ENCODE peak calls at places on chromosomes 16 and 17, in four cellular contexts. One of them, this sample, is unnamed.

GRCh38 chr17:74748279-74748528 is 224 bp upstream of the NHERF1 start:
- DNase-seq in BJ: no peak
- DNase-seq in progenitor cell of endocrine pancreas: no peak
- DNase-seq in astrocyte of the cerebellum: no peak
- DNase-seq in this sample: no peak

GRCh38 chr17:61309857-61310256 is 89.8 kb upstream of the TBX2 start:
- DNase-seq in BJ: peak; percentile 65
- DNase-seq in progenitor cell of endocrine pancreas: no peak
- DNase-seq in astrocyte of the cerebellum: peak; percentile 50
- DNase-seq in this sample: no peak

GRCh38 chr17:75661531-75661930 is 5.4 kb downstream of the RECQL5 start:
- DNase-seq in BJ: no peak
- DNase-seq in progenitor cell of endocrine pancreas: no peak
- DNase-seq in astrocyte of the cerebellum: no peak
- DNase-seq in this sample: no peak

GRCh38 chr17:69325518-69326301 is 1.2 kb downstream of the ABCA5 start:
- DNase-seq in BJ: no peak
- DNase-seq in progenitor cell of endocrine pancreas: no peak
- DNase-seq in astrocyte of the cerebellum: no peak
- DNase-seq in this sample: no peak

GRCh38 chr17:64687959-64688358 is 25.9 kb upstream of the SMURF2 start:
- DNase-seq in BJ: peak; percentile 63
- DNase-seq in progenitor cell of endocrine pancreas: no peak
- DNase-seq in astrocyte of the cerebellum: no peak
- DNase-seq in this sample: no peak

GRCh38 chr17:81338301-81339179 is 43.4 kb upstream of the SLC38A10 start:
- DNase-seq in BJ: no peak
- DNase-seq in progenitor cell of endocrine pancreas: no peak
- DNase-seq in astrocyte of the cerebellum: no peak
- DNase-seq in this sample: no peak

GRCh38 chr17:74836191-74836590 is 23.5 kb downstream of the GRIN2C start:
- DNase-seq in BJ: no peak
- DNase-seq in progenitor cell of endocrine pancreas: no peak
- DNase-seq in astrocyte of the cerebellum: no peak
- DNase-seq in this sample: no peak

GRCh38 chr16:28820016-28820415 is 2.8 kb upstream of the ATXN2L start:
- DNase-seq in BJ: no peak
- DNase-seq in progenitor cell of endocrine pancreas: no peak
- DNase-seq in astrocyte of the cerebellum: no peak
- DNase-seq in this sample: no peak

GRCh38 chr17:49217651-49218413 is 7.3 kb downstream of the ABI3 start:
- DNase-seq in BJ: no peak
- DNase-seq in progenitor cell of endocrine pancreas: no peak
- DNase-seq in astrocyte of the cerebellum: no peak
- DNase-seq in this sample: peak; percentile 89

GRCh38 chr16:9212621-9213020 is 121.2 kb downstream of the HAPSTR1 start:
- DNase-seq in BJ: no peak
- DNase-seq in progenitor cell of endocrine pancreas: no peak
- DNase-seq in astrocyte of the cerebellum: no peak
- DNase-seq in this sample: no peak

GRCh38 chr17:51029568-51030463 is 90.9 kb downstream of the SPAG9 start:
- DNase-seq in BJ: no peak
- DNase-seq in progenitor cell of endocrine pancreas: no peak
- DNase-seq in astrocyte of the cerebellum: no peak
- DNase-seq in this sample: peak; percentile 30

GRCh38 chr16:52497067-52497816 is 49.7 kb downstream of the TOX3 start:
- DNase-seq in BJ: no peak
- DNase-seq in progenitor cell of endocrine pancreas: no peak
- DNase-seq in astrocyte of the cerebellum: no peak
- DNase-seq in this sample: no peak

GRCh38 chr17:1709403-1709891 is 730 bp downstream of the TLCD2 start:
- DNase-seq in BJ: no peak
- DNase-seq in progenitor cell of endocrine pancreas: no peak
- DNase-seq in astrocyte of the cerebellum: no peak
- DNase-seq in this sample: no peak

GRCh38 chr17:63826468-63827001 is 696 bp upstream of the PSMC5 start:
- DNase-seq in BJ: no peak
- DNase-seq in progenitor cell of endocrine pancreas: no peak
- DNase-seq in astrocyte of the cerebellum: no peak
- DNase-seq in this sample: no peak

GRCh38 chr17:39096435-39097158 is 54.8 kb downstream of the PLXDC1 start:
- DNase-seq in BJ: no peak
- DNase-seq in progenitor cell of endocrine pancreas: no peak
- DNase-seq in astrocyte of the cerebellum: no peak
- DNase-seq in this sample: no peak

GRCh38 chr16:50234771-50235556 is 31.4 kb upstream of the ADCY7 start:
- DNase-seq in BJ: no peak
- DNase-seq in progenitor cell of endocrine pancreas: no peak
- DNase-seq in astrocyte of the cerebellum: peak; percentile 31
- DNase-seq in this sample: no peak

GRCh38 chr16:49382916-49383315 is 9.3 kb downstream of the C16orf78 start:
- DNase-seq in BJ: no peak
- DNase-seq in progenitor cell of endocrine pancreas: no peak
- DNase-seq in astrocyte of the cerebellum: no peak
- DNase-seq in this sample: no peak

GRCh38 chr17:35082073-35082657 is 18.7 kb upstream of the RFFL start:
- DNase-seq in BJ: peak; percentile 74
- DNase-seq in progenitor cell of endocrine pancreas: no peak
- DNase-seq in astrocyte of the cerebellum: peak; percentile 51
- DNase-seq in this sample: no peak

GRCh38 chr17:56447166-56447565 is 146.3 kb upstream of the NOG start:
- DNase-seq in BJ: no peak
- DNase-seq in progenitor cell of endocrine pancreas: no peak
- DNase-seq in astrocyte of the cerebellum: peak; percentile 55
- DNase-seq in this sample: no peak

GRCh38 chr16:11914759-11915643 is 755 bp downstream of the GSPT1 start:
- DNase-seq in BJ: no peak
- DNase-seq in progenitor cell of endocrine pancreas: no peak
- DNase-seq in astrocyte of the cerebellum: no peak
- DNase-seq in this sample: peak; percentile 73

GRCh38 chr16:25367773-25368172 is 110.1 kb upstream of the ZKSCAN2 start:
- DNase-seq in BJ: no peak
- DNase-seq in progenitor cell of endocrine pancreas: no peak
- DNase-seq in astrocyte of the cerebellum: no peak
- DNase-seq in this sample: no peak

GRCh38 chr16:25374556-25374955 is 116.9 kb upstream of the ZKSCAN2 start:
- DNase-seq in BJ: no peak
- DNase-seq in progenitor cell of endocrine pancreas: no peak
- DNase-seq in astrocyte of the cerebellum: no peak
- DNase-seq in this sample: no peak

GRCh38 chr16:25371342-25371741 is 113.7 kb upstream of the ZKSCAN2 start:
- DNase-seq in BJ: no peak
- DNase-seq in progenitor cell of endocrine pancreas: no peak
- DNase-seq in astrocyte of the cerebellum: no peak
- DNase-seq in this sample: no peak

DNA sequence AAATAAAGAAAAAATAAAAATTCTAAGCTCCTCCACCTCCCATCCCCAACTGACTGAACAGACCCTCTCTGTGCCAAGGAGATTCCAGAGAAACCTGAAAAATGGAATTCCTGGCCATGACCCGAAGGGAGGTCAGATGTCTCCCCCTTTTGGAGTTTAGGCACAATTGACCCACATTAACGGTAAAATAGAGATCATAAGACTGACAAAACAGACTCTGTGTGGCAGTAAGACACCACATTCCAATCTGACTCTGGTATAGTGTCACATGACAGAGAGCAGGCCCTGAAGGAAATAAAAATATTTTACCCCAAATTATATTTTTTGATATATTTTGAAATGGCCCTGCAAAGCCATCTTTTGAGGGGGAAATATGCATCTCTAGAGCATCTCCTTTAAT is 115.1 kb upstream of the ZKSCAN2 start:
- DNase-seq in BJ: no peak
- DNase-seq in progenitor cell of endocrine pancreas: no peak
- DNase-seq in astrocyte of the cerebellum: no peak
- DNase-seq in this sample: no peak
- TF ChIP-seq CTCF in BJ: no peak
- TF ChIP-seq CTCF in progenitor cell of endocrine pancreas: no peak
- TF ChIP-seq CTCF in astrocyte of the cerebellum: no peak
- TF ChIP-seq CTCF in this sample: no peak

GRCh38 chr17:6040473-6040872 is 29.7 kb upstream of the WSCD1 start:
- DNase-seq in BJ: no peak
- DNase-seq in progenitor cell of endocrine pancreas: no peak
- DNase-seq in astrocyte of the cerebellum: no peak
- DNase-seq in this sample: no peak
- TF ChIP-seq CTCF in BJ: no peak
- TF ChIP-seq CTCF in progenitor cell of endocrine pancreas: no peak
- TF ChIP-seq CTCF in astrocyte of the cerebellum: no peak
- TF ChIP-seq CTCF in this sample: no peak

GRCh38 chr16:56868175-56868574 is 3.2 kb downstream of the SLC12A3 start:
- DNase-seq in BJ: no peak
- DNase-seq in progenitor cell of endocrine pancreas: no peak
- DNase-seq in astrocyte of the cerebellum: no peak
- DNase-seq in this sample: no peak

GRCh38 chr16:56866955-56867830 is 2.2 kb downstream of the SLC12A3 start:
- DNase-seq in BJ: no peak
- DNase-seq in progenitor cell of endocrine pancreas: peak; percentile 37
- DNase-seq in astrocyte of the cerebellum: peak; percentile 57
- DNase-seq in this sample: peak; percentile 81

GRCh38 chr16:56870271-56870888 is 5.4 kb downstream of the SLC12A3 start:
- DNase-seq in BJ: no peak
- DNase-seq in progenitor cell of endocrine pancreas: no peak
- DNase-seq in astrocyte of the cerebellum: no peak
- DNase-seq in this sample: no peak

GRCh38 chr16:56871172-56871593 is 6.2 kb downstream of the SLC12A3 start:
- DNase-seq in BJ: no peak
- DNase-seq in progenitor cell of endocrine pancreas: no peak
- DNase-seq in astrocyte of the cerebellum: no peak
- DNase-seq in this sample: peak; percentile 72

GRCh38 chr16:56869513-56870270 is 4.7 kb downstream of the SLC12A3 start:
- DNase-seq in BJ: no peak
- DNase-seq in progenitor cell of endocrine pancreas: no peak
- DNase-seq in astrocyte of the cerebellum: no peak
- DNase-seq in this sample: peak; percentile 74
- TF ChIP-seq CTCF in BJ: peak; percentile 31
- TF ChIP-seq CTCF in progenitor cell of endocrine pancreas: peak; percentile 16
- TF ChIP-seq CTCF in astrocyte of the cerebellum: no peak
- TF ChIP-seq CTCF in this sample: peak; percentile 28

GRCh38 chr17:72173475-72174116 is 52.8 kb downstream of the SOX9 start:
- DNase-seq in BJ: no peak
- DNase-seq in progenitor cell of endocrine pancreas: peak; percentile 13
- DNase-seq in astrocyte of the cerebellum: no peak
- DNase-seq in this sample: no peak

GRCh38 chr17:72175787-72176515 is 55.1 kb downstream of the SOX9 start:
- DNase-seq in BJ: no peak
- DNase-seq in progenitor cell of endocrine pancreas: no peak
- DNase-seq in astrocyte of the cerebellum: no peak
- DNase-seq in this sample: no peak

GRCh38 chr17:72169823-72170222 is 49.0 kb downstream of the SOX9 start:
- DNase-seq in BJ: no peak
- DNase-seq in progenitor cell of endocrine pancreas: no peak
- DNase-seq in astrocyte of the cerebellum: no peak
- DNase-seq in this sample: peak; percentile 35

GRCh38 chr17:72175263-72175662 is 54.4 kb downstream of the SOX9 start:
- DNase-seq in BJ: no peak
- DNase-seq in progenitor cell of endocrine pancreas: no peak
- DNase-seq in astrocyte of the cerebellum: no peak
- DNase-seq in this sample: no peak

GRCh38 chr17:72171703-72172670 is 51.2 kb downstream of the SOX9 start:
- DNase-seq in BJ: no peak
- DNase-seq in progenitor cell of endocrine pancreas: no peak
- DNase-seq in astrocyte of the cerebellum: no peak
- DNase-seq in this sample: no peak
- TF ChIP-seq CTCF in BJ: no peak
- TF ChIP-seq CTCF in progenitor cell of endocrine pancreas: no peak
- TF ChIP-seq CTCF in astrocyte of the cerebellum: no peak
- TF ChIP-seq CTCF in this sample: no peak

GRCh38 chr17:55175788-55176425 is 88.9 kb upstream of the HLF start:
- DNase-seq in BJ: no peak
- DNase-seq in progenitor cell of endocrine pancreas: no peak
- DNase-seq in astrocyte of the cerebellum: no peak
- DNase-seq in this sample: no peak
- TF ChIP-seq CTCF in BJ: no peak
- TF ChIP-seq CTCF in progenitor cell of endocrine pancreas: no peak
- TF ChIP-seq CTCF in astrocyte of the cerebellum: no peak
- TF ChIP-seq CTCF in this sample: no peak

DNA sequence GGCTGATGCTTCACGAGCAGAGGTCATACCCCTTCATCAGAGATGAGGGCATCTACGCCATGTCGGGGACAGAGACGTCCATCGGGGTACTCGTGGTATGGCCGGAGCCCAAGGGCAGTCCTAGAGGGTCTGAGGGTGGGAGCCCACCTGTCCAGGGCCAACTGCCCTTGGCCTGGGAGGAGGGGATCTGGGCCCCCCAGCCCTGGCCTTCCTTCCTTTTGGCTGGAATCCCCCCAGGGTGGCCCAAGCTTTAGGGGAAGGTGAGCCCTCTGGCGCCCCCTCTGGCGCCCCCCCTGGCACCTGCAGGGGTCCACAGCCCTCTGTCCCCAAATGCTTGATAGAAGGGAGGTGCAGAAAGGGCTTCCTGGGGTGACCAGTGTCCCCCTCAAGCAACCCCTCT is 69.3 kb downstream of the SCNN1B start:
- DNase-seq in BJ: no peak
- DNase-seq in progenitor cell of endocrine pancreas: no peak
- DNase-seq in astrocyte of the cerebellum: no peak
- DNase-seq in this sample: no peak
- TF ChIP-seq CTCF in BJ: no peak
- TF ChIP-seq CTCF in progenitor cell of endocrine pancreas: peak; percentile 18
- TF ChIP-seq CTCF in astrocyte of the cerebellum: no peak
- TF ChIP-seq CTCF in this sample: no peak

GRCh38 chr16:16145286-16145685 is 78.0 kb downstream of the ABCC6 start:
- DNase-seq in BJ: no peak
- DNase-seq in progenitor cell of endocrine pancreas: no peak
- DNase-seq in astrocyte of the cerebellum: no peak
- DNase-seq in this sample: no peak
- TF ChIP-seq CTCF in BJ: no peak
- TF ChIP-seq CTCF in progenitor cell of endocrine pancreas: no peak
- TF ChIP-seq CTCF in astrocyte of the cerebellum: no peak
- TF ChIP-seq CTCF in this sample: no peak